ENCODE peak calls at places on chromosomes 2 and 18, in six cellular contexts. One of them, this sample, is unnamed.

GRCh38 chr18:21056545-21056944 is 55.1 kb downstream of the ROCK1 start:
- DNase-seq in EH: no peak
- DNase-seq in stimulated activated CD8-positive, alpha-beta memory T cell treated with anti-CD3 and anti-CD28 coated beads, Interleukin-2, amount 100 ng/mL, for 1 hour: no peak
- DNase-seq in adrenal gland: no peak
- DNase-seq in HTR-8/SVneo: no peak
- DNase-seq in NCI-H1417: no peak
- DNase-seq in this sample: no peak

GRCh38 chr2:37005118-37005868 is 39.0 kb upstream of the STRN start:
- DNase-seq in EH: peak; percentile 32
- DNase-seq in stimulated activated CD8-positive, alpha-beta memory T cell treated with anti-CD3 and anti-CD28 coated beads, Interleukin-2, amount 100 ng/mL, for 1 hour: no peak
- DNase-seq in adrenal gland: peak; percentile 6
- DNase-seq in HTR-8/SVneo: peak; percentile 15
- DNase-seq in NCI-H1417: no peak
- DNase-seq in this sample: no peak

GRCh38 chr18:13216732-13217465 is 1.7 kb upstream of the LDLRAD4 start:
- DNase-seq in EH: no peak
- DNase-seq in stimulated activated CD8-positive, alpha-beta memory T cell treated with anti-CD3 and anti-CD28 coated beads, Interleukin-2, amount 100 ng/mL, for 1 hour: no peak
- DNase-seq in adrenal gland: peak; percentile 49
- DNase-seq in HTR-8/SVneo: no peak
- DNase-seq in NCI-H1417: peak; percentile 68
- DNase-seq in this sample: peak; percentile 76

GRCh38 chr2:237841051-237841450 is 18.4 kb upstream of the RAMP1 start:
- DNase-seq in EH: no peak
- DNase-seq in stimulated activated CD8-positive, alpha-beta memory T cell treated with anti-CD3 and anti-CD28 coated beads, Interleukin-2, amount 100 ng/mL, for 1 hour: no peak
- DNase-seq in adrenal gland: no peak
- DNase-seq in HTR-8/SVneo: no peak
- DNase-seq in NCI-H1417: no peak
- DNase-seq in this sample: no peak

GRCh38 chr18:10023853-10024638 is 110.2 kb downstream of the VAPA start:
- DNase-seq in EH: no peak
- DNase-seq in stimulated activated CD8-positive, alpha-beta memory T cell treated with anti-CD3 and anti-CD28 coated beads, Interleukin-2, amount 100 ng/mL, for 1 hour: no peak
- DNase-seq in adrenal gland: no peak
- DNase-seq in HTR-8/SVneo: no peak
- DNase-seq in NCI-H1417: peak; percentile 88
- DNase-seq in this sample: no peak

GRCh38 chr2:56715670-56716069 is 531.9 kb downstream of the CCDC85A start:
- DNase-seq in EH: no peak
- DNase-seq in stimulated activated CD8-positive, alpha-beta memory T cell treated with anti-CD3 and anti-CD28 coated beads, Interleukin-2, amount 100 ng/mL, for 1 hour: no peak
- DNase-seq in adrenal gland: no peak
- DNase-seq in HTR-8/SVneo: no peak
- DNase-seq in NCI-H1417: no peak
- DNase-seq in this sample: peak; percentile 3

GRCh38 chr2:219277703-219278654 is 1.2 kb upstream of the DNAJB2 start:
- DNase-seq in EH: peak; percentile 88
- DNase-seq in stimulated activated CD8-positive, alpha-beta memory T cell treated with anti-CD3 and anti-CD28 coated beads, Interleukin-2, amount 100 ng/mL, for 1 hour: peak; percentile 49
- DNase-seq in adrenal gland: peak; percentile 85
- DNase-seq in HTR-8/SVneo: peak; percentile 67
- DNase-seq in NCI-H1417: peak; percentile 61
- DNase-seq in this sample: peak; percentile 83

GRCh38 chr2:128495996-128496547 is 177.4 kb upstream of the HS6ST1 start:
- DNase-seq in EH: no peak
- DNase-seq in stimulated activated CD8-positive, alpha-beta memory T cell treated with anti-CD3 and anti-CD28 coated beads, Interleukin-2, amount 100 ng/mL, for 1 hour: no peak
- DNase-seq in adrenal gland: no peak
- DNase-seq in HTR-8/SVneo: no peak
- DNase-seq in NCI-H1417: no peak
- DNase-seq in this sample: no peak

GRCh38 chr18:75478996-75479870 is 51.7 kb upstream of the SMIM21 start:
- DNase-seq in EH: peak; percentile 68
- DNase-seq in stimulated activated CD8-positive, alpha-beta memory T cell treated with anti-CD3 and anti-CD28 coated beads, Interleukin-2, amount 100 ng/mL, for 1 hour: no peak
- DNase-seq in adrenal gland: peak; percentile 15
- DNase-seq in HTR-8/SVneo: peak; percentile 22
- DNase-seq in NCI-H1417: peak; percentile 65
- DNase-seq in this sample: no peak

GRCh38 chr2:117523842-117524241 is 290.6 kb upstream of the DDX18 start:
- DNase-seq in EH: no peak
- DNase-seq in stimulated activated CD8-positive, alpha-beta memory T cell treated with anti-CD3 and anti-CD28 coated beads, Interleukin-2, amount 100 ng/mL, for 1 hour: no peak
- DNase-seq in adrenal gland: no peak
- DNase-seq in HTR-8/SVneo: no peak
- DNase-seq in NCI-H1417: no peak
- DNase-seq in this sample: no peak

GRCh38 chr2:9753665-9754531 is 89.4 kb upstream of the TAF1B start:
- DNase-seq in EH: no peak
- DNase-seq in stimulated activated CD8-positive, alpha-beta memory T cell treated with anti-CD3 and anti-CD28 coated beads, Interleukin-2, amount 100 ng/mL, for 1 hour: no peak
- DNase-seq in adrenal gland: no peak
- DNase-seq in HTR-8/SVneo: no peak
- DNase-seq in NCI-H1417: peak; percentile 18
- DNase-seq in this sample: no peak

GRCh38 chr2:109538551-109538950 is 75.2 kb downstream of the SEPTIN10 start:
- DNase-seq in EH: no peak
- DNase-seq in stimulated activated CD8-positive, alpha-beta memory T cell treated with anti-CD3 and anti-CD28 coated beads, Interleukin-2, amount 100 ng/mL, for 1 hour: no peak
- DNase-seq in adrenal gland: no peak
- DNase-seq in HTR-8/SVneo: no peak
- DNase-seq in NCI-H1417: no peak
- DNase-seq in this sample: no peak

GRCh38 chr2:42792583-42793313 is at the start of gene HAAO:
- DNase-seq in EH: no peak
- DNase-seq in stimulated activated CD8-positive, alpha-beta memory T cell treated with anti-CD3 and anti-CD28 coated beads, Interleukin-2, amount 100 ng/mL, for 1 hour: no peak
- DNase-seq in adrenal gland: no peak
- DNase-seq in HTR-8/SVneo: peak; percentile 52
- DNase-seq in NCI-H1417: no peak
- DNase-seq in this sample: peak; percentile 75

GRCh38 chr18:49755489-49755888 is 57.8 kb downstream of the ACAA2 start:
- DNase-seq in EH: no peak
- DNase-seq in stimulated activated CD8-positive, alpha-beta memory T cell treated with anti-CD3 and anti-CD28 coated beads, Interleukin-2, amount 100 ng/mL, for 1 hour: no peak
- DNase-seq in adrenal gland: no peak
- DNase-seq in HTR-8/SVneo: no peak
- DNase-seq in NCI-H1417: no peak
- DNase-seq in this sample: no peak

GRCh38 chr2:128309341-128310093 is 9.2 kb downstream of the HS6ST1 start:
- DNase-seq in EH: no peak
- DNase-seq in stimulated activated CD8-positive, alpha-beta memory T cell treated with anti-CD3 and anti-CD28 coated beads, Interleukin-2, amount 100 ng/mL, for 1 hour: no peak
- DNase-seq in adrenal gland: peak; percentile 86
- DNase-seq in HTR-8/SVneo: no peak
- DNase-seq in NCI-H1417: peak; percentile 86
- DNase-seq in this sample: peak; percentile 42

GRCh38 chr2:1886405-1886992 is 142.2 kb upstream of the PXDN start:
- DNase-seq in EH: peak; percentile 54
- DNase-seq in stimulated activated CD8-positive, alpha-beta memory T cell treated with anti-CD3 and anti-CD28 coated beads, Interleukin-2, amount 100 ng/mL, for 1 hour: peak; percentile 7
- DNase-seq in adrenal gland: peak; percentile 63
- DNase-seq in HTR-8/SVneo: peak; percentile 63
- DNase-seq in NCI-H1417: no peak
- DNase-seq in this sample: peak; percentile 86

GRCh38 chr18:72868666-72869661 is 1.2 kb upstream of the NETO1 start:
- DNase-seq in EH: peak; percentile 5
- DNase-seq in stimulated activated CD8-positive, alpha-beta memory T cell treated with anti-CD3 and anti-CD28 coated beads, Interleukin-2, amount 100 ng/mL, for 1 hour: no peak
- DNase-seq in adrenal gland: no peak
- DNase-seq in HTR-8/SVneo: no peak
- DNase-seq in NCI-H1417: peak; percentile 67
- DNase-seq in this sample: peak; percentile 52

GRCh38 chr18:31610841-31611240 is 19.2 kb downstream of the TTR start:
- DNase-seq in EH: no peak
- DNase-seq in stimulated activated CD8-positive, alpha-beta memory T cell treated with anti-CD3 and anti-CD28 coated beads, Interleukin-2, amount 100 ng/mL, for 1 hour: no peak
- DNase-seq in adrenal gland: peak; percentile 24
- DNase-seq in HTR-8/SVneo: peak; percentile 2
- DNase-seq in NCI-H1417: peak; percentile 43
- DNase-seq in this sample: peak; percentile 39

GRCh38 chr2:193156480-193156879 is 961.7 kb upstream of the TMEFF2 start:
- DNase-seq in EH: no peak
- DNase-seq in stimulated activated CD8-positive, alpha-beta memory T cell treated with anti-CD3 and anti-CD28 coated beads, Interleukin-2, amount 100 ng/mL, for 1 hour: no peak
- DNase-seq in adrenal gland: no peak
- DNase-seq in HTR-8/SVneo: no peak
- DNase-seq in NCI-H1417: no peak
- DNase-seq in this sample: no peak

GRCh38 chr2:222418734-222419133 is 5.6 kb upstream of the SGPP2 start:
- DNase-seq in EH: no peak
- DNase-seq in stimulated activated CD8-positive, alpha-beta memory T cell treated with anti-CD3 and anti-CD28 coated beads, Interleukin-2, amount 100 ng/mL, for 1 hour: no peak
- DNase-seq in adrenal gland: no peak
- DNase-seq in HTR-8/SVneo: no peak
- DNase-seq in NCI-H1417: no peak
- DNase-seq in this sample: no peak

GRCh38 chr2:70837980-70838379 is 2.4 kb upstream of the CD207 start:
- DNase-seq in EH: no peak
- DNase-seq in stimulated activated CD8-positive, alpha-beta memory T cell treated with anti-CD3 and anti-CD28 coated beads, Interleukin-2, amount 100 ng/mL, for 1 hour: no peak
- DNase-seq in adrenal gland: no peak
- DNase-seq in HTR-8/SVneo: no peak
- DNase-seq in NCI-H1417: no peak
- DNase-seq in this sample: no peak

GRCh38 chr18:70337139-70337972 is 48.5 kb downstream of the SOCS6 start:
- DNase-seq in EH: peak; percentile 92
- DNase-seq in stimulated activated CD8-positive, alpha-beta memory T cell treated with anti-CD3 and anti-CD28 coated beads, Interleukin-2, amount 100 ng/mL, for 1 hour: no peak
- DNase-seq in adrenal gland: peak; percentile 70
- DNase-seq in HTR-8/SVneo: peak; percentile 17
- DNase-seq in NCI-H1417: no peak
- DNase-seq in this sample: no peak

GRCh38 chr2:2324565-2325101 is 6.4 kb downstream of the MYT1L start:
- DNase-seq in EH: no peak
- DNase-seq in stimulated activated CD8-positive, alpha-beta memory T cell treated with anti-CD3 and anti-CD28 coated beads, Interleukin-2, amount 100 ng/mL, for 1 hour: no peak
- DNase-seq in adrenal gland: no peak
- DNase-seq in HTR-8/SVneo: no peak
- DNase-seq in NCI-H1417: peak; percentile 86
- DNase-seq in this sample: peak; percentile 18

GRCh38 chr2:121398853-121399252 is 113.9 kb upstream of the TFCP2L1 start:
- DNase-seq in EH: no peak
- DNase-seq in stimulated activated CD8-positive, alpha-beta memory T cell treated with anti-CD3 and anti-CD28 coated beads, Interleukin-2, amount 100 ng/mL, for 1 hour: no peak
- DNase-seq in adrenal gland: no peak
- DNase-seq in HTR-8/SVneo: no peak
- DNase-seq in NCI-H1417: no peak
- DNase-seq in this sample: no peak